ENCODE peak calls at places on chromosomes 11 and 22, in six cellular contexts. T is breast epithelium, Z is cardiac muscle cell, J is PC-3, Q is endothelial cell of umbilical vein, N is right atrium auricular region. X is an unnamed sample. For H3K9me3, the result is how much of the 10 kb centered on the place peaks cover.

GRCh38 chr11:126361400-126361799 is 5.9 kb downstream of the ST3GAL4 start:
- DNase-seq in T (no peak), Z (no peak), J (no peak), Q (no peak), N (no peak), X (no peak)

GRCh38 chr11:16891170-16891569 is 123.0 kb downstream of the PLEKHA7 start:
- DNase-seq in T (no peak), Z (peak), J (peak), Q (no peak), N (no peak), X (no peak)

GRCh38 chr22:17742528-17742902 is 31.8 kb downstream of the BID start:
- DNase-seq in T (no peak), Z (peak), J (peak), Q (peak), N (no peak), X (peak)

GRCh38 chr11:134599180-134599810 is 187.3 kb upstream of the B3GAT1 start:
- DNase-seq in T (no peak), Z (no peak), J (no peak), Q (no peak), N (peak), X (no peak)

GRCh38 chr11:10657308-10658271 is 36.0 kb downstream of the IRAG1 start:
- DNase-seq in T (no peak), Z (peak), J (peak), Q (peak), N (no peak), X (no peak)

GRCh38 chr11:74388678-74389327 is 9.4 kb downstream of the PGM2L1 start:
- DNase-seq in T (peak), Z (peak), J (peak), Q (peak), N (peak), X (no peak)

GRCh38 chr22:45164217-45165123 is 745 bp downstream of the NUP50 start:
- DNase-seq in T (no peak), Z (peak), J (no peak), Q (peak), N (no peak), X (no peak)

GRCh38 chr11:45215098-45215497 is 68.7 kb downstream of the PRDM11 start:
- DNase-seq in T (no peak), Z (no peak), J (no peak), Q (no peak), N (no peak), X (no peak)

GRCh38 chr11:555500-556174 is 4.9 kb downstream of the LMNTD2 start:
- DNase-seq in T (no peak), Z (no peak), J (no peak), Q (no peak), N (no peak), X (no peak)

GRCh38 chr11:44592125-44592643 is 26.7 kb downstream of the CD82 start:
- DNase-seq in T (no peak), Z (peak), J (no peak), Q (no peak), N (peak), X (no peak)

GRCh38 chr11:69501891-69502860 is 20.7 kb downstream of the LINC01488 start:
- DNase-seq in T (no peak), Z (no peak), J (no peak), Q (no peak), N (no peak), X (no peak)

GRCh38 chr11:30478923-30479322 is 107.2 kb downstream of the MPPED2 start:
- DNase-seq in T (no peak), Z (peak), J (no peak), Q (no peak), N (no peak), X (no peak)

GRCh38 chr11:114501901-114502300 is 57.8 kb downstream of the NXPE1 start:
- DNase-seq in T (no peak), Z (no peak), J (peak), Q (no peak), N (no peak), X (no peak)

GRCh38 chr11:109864161-109864661 is 229.0 kb upstream of the ZC3H12C start:
- DNase-seq in T (no peak), Z (no peak), J (peak), Q (no peak), N (no peak), X (no peak)

GRCh38 chr11:6646040-6646439 is 9.6 kb downstream of the DCHS1 start:
- DNase-seq in T (no peak), Z (peak), J (no peak), Q (peak), N (peak), X (no peak)

GRCh38 chr11:29173660-29174062 is 843.2 kb downstream of the KCNA4 start:
- DNase-seq in T (no peak), Z (peak), J (peak), Q (peak), N (no peak), X (no peak)

GRCh38 chr11:27468209-27468608 is 4.4 kb downstream of the LGR4 start:
- DNase-seq in T (no peak), Z (peak), J (peak), Q (peak), N (no peak), X (no peak)

GRCh38 chr11:133443361-133443760 is 88.9 kb downstream of the OPCML start:
- DNase-seq in T (no peak), Z (no peak), J (no peak), Q (no peak), N (no peak), X (no peak)

GRCh38 chr22:25395468-25395867 is 169.0 kb upstream of the GRK3 start:
- DNase-seq in T (no peak), Z (no peak), J (no peak), Q (no peak), N (no peak), X (no peak)

GRCh38 chr11:1401656-1402221 is 12.0 kb downstream of the BRSK2 start:
- DNase-seq in T (no peak), Z (peak), J (peak), Q (peak), N (no peak), X (peak)

GRCh38 chr11:125264091-125265022 is 99.8 kb downstream of the PKNOX2 start:
- DNase-seq in T (no peak), Z (no peak), J (no peak), Q (no peak), N (no peak), X (no peak)

GRCh38 chr22:21448627-21449416 is 18.4 kb upstream of the TMEM191C start:
- DNase-seq in T (no peak), Z (no peak), J (no peak), Q (no peak), N (no peak), X (no peak)

GRCh38 chr11:19800714-19801519 is 88.3 kb downstream of the NAV2 start:
- DNase-seq in T (no peak), Z (no peak), J (peak), Q (no peak), N (no peak), X (peak)

GRCh38 chr11:104529916-104530315 is 366.0 kb upstream of the PDGFD start:
- DNase-seq in T (no peak), Z (no peak), J (no peak), Q (no peak), N (no peak), X (no peak)

GRCh38 chr11:10899542-10899830 is 41.6 kb upstream of the ZBED5 start:
- DNase-seq in T (peak), Z (no peak), J (no peak), Q (no peak), N (no peak), X (peak)

GRCh38 chr11:27392715-27393114 is 29.7 kb upstream of the CCDC34 start:
- DNase-seq in T (no peak), Z (peak), J (peak), Q (peak), N (no peak), X (peak)

GRCh38 chr11:61688368-61689163 is 8.4 kb downstream of the DAGLA start:
- DNase-seq in T (peak), Z (peak), J (no peak), Q (peak), N (peak), X (no peak)

GRCh38 chr22:44485494-44485893 is 12.5 kb downstream of the RTL6 start:
- DNase-seq in T (no peak), Z (no peak), J (no peak), Q (no peak), N (peak), X (no peak)

GRCh38 chr11:62880231-62880802 is 379 bp upstream of the SLC3A2 start:
- DNase-seq in T (peak), Z (peak), J (peak), Q (peak), N (no peak), X (peak)

GRCh38 chr22:49586244-49586748 is 241.4 kb downstream of the BRD1 start:
- DNase-seq in T (no peak), Z (no peak), J (peak), Q (peak), N (no peak), X (no peak)

GRCh38 chr11:111347723-111348115 is 31.4 kb downstream of the POU2AF1 start:
- DNase-seq in T (no peak), Z (peak), J (peak), Q (no peak), N (peak), X (peak)

GRCh38 chr11:118612378-118612777 is 5.0 kb downstream of the PHLDB1 start:
- DNase-seq in T (peak), Z (peak), J (no peak), Q (peak), N (no peak), X (no peak)
- H3K27ac ChIP-seq in T (peak), Z (peak), J (no peak), Q (peak), N (peak), X (no peak)

DNA sequence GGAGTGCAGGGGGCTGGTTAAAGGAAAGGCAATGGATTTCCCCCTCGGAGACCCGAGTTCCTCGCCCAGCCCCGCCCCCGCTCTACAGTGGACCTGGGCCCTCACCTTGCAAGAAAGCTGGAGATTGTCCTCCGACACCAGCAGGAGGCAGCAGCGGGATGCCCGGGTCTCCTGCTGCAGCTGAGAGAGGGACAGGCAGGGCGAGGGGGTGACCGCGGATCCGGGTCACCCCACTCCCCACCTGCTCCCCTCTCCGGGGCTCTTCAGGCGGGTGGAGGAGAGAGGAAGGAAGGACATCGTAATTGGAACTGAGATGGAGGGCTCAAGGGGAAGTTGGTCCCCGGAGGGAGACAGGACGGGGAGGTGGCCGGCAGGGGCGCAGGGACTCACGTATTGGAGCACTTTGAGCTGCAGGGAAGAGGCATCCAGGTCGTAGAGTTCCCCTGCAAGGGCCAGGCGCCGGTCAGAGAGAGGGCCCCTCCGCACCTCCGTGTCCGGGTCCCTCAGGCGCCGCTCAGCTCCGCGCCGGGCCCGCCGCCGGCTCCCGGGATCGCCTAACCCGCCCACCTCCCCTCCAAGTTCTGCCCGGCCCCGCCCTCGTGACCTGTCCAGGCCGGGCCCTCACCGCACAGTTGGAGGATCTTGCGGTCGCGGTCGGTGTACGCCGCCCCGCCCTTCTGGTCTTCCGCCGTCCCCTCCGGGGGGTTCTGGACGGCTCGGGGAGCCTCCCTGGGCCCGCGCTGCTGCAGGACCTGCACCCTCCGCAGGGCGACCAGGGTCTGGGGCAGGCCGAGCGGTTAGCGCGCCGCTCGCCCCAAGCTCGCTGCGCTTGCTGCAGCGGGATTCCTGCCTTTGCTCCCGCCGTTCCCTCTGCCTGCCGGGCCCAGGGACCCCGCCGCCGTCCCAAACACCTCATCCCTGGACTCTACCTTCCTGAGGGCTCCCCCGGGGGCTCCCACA is 84.1 kb downstream of the PDE2A start:
- DNase-seq in T (no peak), Z (peak), J (peak), Q (peak), N (no peak), X (no peak)
- TF ChIP-seq CTCF in T (peak), Z (peak), J (peak), Q (peak), N (peak), X (peak)

GRCh38 chr11:14346303-14346702 is 12.7 kb downstream of the RRAS2 start:
- DNase-seq in T (no peak), Z (no peak), J (no peak), Q (no peak), N (no peak), X (no peak)
- H3K9me3 ChIP-seq in T (under half), Z (under half), J (under half), Q (under half), N (under half), X (under half)

GRCh38 chr11:34232810-34233209 is 125.0 kb downstream of the ABTB2 start:
- DNase-seq in T (no peak), Z (no peak), J (no peak), Q (no peak), N (no peak), X (no peak)

GRCh38 chr11:34233215-34233614 is 124.6 kb downstream of the ABTB2 start:
- DNase-seq in T (no peak), Z (no peak), J (no peak), Q (no peak), N (no peak), X (no peak)

GRCh38 chr11:34235189-34235588 is 122.6 kb downstream of the ABTB2 start:
- DNase-seq in T (no peak), Z (no peak), J (no peak), Q (no peak), N (no peak), X (no peak)

GRCh38 chr11:34235591-34236071 is 122.2 kb downstream of the ABTB2 start:
- DNase-seq in T (no peak), Z (no peak), J (no peak), Q (no peak), N (no peak), X (no peak)

DNA sequence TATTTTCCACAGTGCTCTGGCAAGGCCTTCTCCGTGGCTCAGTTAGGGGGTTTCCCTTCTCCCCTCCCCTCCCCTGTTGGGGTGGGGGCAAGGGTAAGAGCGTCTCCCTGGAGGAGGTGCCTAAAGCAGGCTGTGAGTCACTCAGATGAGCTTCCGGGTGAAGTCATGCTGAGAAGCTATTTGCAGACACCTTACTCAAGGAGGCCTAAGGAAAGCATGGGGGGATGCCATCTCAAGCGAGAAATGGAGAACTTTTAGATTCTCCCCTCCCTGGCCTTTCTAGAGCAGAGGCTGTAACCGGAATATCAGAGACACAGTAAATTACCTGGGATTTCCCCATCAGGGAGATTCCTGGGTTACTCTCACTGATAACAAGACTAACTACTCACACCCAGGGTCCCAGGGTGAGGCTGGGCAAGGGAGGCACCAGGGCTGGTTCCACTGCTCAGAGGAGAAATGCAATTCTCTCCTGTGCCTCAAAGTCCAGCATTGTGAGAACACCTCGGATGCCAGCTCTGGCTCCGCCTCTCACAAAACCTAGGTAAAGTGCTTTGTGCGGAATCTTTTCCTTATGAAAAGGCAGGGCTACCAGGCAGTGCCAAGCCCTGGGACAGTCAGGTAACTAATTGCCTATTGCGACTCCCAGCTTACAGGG is 123.6 kb downstream of the ABTB2 start:
- DNase-seq in T (peak), Z (peak), J (peak), Q (peak), N (no peak), X (peak)
- H3K27ac ChIP-seq in T (peak), Z (peak), J (peak), Q (no peak), N (no peak), X (peak)

GRCh38 chr11:122853261-122853660 is 15.0 kb downstream of the CRTAM start:
- DNase-seq in T (no peak), Z (no peak), J (no peak), Q (no peak), N (no peak), X (no peak)

GRCh38 chr11:122852071-122852831 is 14.0 kb downstream of the CRTAM start:
- DNase-seq in T (no peak), Z (peak), J (peak), Q (no peak), N (no peak), X (no peak)

GRCh38 chr11:122851366-122852011 is 13.2 kb downstream of the CRTAM start:
- DNase-seq in T (no peak), Z (no peak), J (no peak), Q (no peak), N (no peak), X (no peak)

GRCh38 chr11:122847437-122847836 is 9.1 kb downstream of the CRTAM start:
- DNase-seq in T (no peak), Z (no peak), J (no peak), Q (no peak), N (no peak), X (no peak)

DNA sequence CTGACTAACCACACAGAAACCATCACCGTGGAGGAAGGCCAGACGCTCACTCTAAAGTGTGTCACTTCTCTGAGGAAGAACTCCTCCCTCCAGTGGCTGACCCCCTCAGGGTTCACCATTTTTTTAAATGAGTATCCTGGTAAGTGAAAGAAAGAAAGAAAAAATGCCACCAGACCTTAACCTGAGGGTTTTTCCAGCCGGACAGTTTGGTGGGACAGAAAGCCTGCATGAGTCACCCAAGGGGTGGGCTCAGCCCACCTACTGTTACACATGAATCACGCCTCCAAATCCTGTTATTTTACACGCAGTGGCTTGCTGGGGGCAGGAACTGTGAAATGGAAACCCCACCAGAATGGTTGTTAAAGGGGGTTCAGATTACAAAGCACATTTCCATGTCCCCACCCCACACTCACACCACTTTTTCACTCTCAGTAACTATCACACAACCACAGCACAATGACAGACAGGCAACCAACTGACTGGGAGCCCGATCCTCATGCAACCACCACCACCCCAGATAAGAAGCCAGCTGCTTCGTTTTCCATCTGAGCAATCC is 11.9 kb downstream of the CRTAM start:
- DNase-seq in T (no peak), Z (peak), J (no peak), Q (no peak), N (no peak), X (peak)
- TF ChIP-seq CTCF in T (no peak), Z (peak), J (peak), Q (no peak), N (no peak), X (no peak)

DNA sequence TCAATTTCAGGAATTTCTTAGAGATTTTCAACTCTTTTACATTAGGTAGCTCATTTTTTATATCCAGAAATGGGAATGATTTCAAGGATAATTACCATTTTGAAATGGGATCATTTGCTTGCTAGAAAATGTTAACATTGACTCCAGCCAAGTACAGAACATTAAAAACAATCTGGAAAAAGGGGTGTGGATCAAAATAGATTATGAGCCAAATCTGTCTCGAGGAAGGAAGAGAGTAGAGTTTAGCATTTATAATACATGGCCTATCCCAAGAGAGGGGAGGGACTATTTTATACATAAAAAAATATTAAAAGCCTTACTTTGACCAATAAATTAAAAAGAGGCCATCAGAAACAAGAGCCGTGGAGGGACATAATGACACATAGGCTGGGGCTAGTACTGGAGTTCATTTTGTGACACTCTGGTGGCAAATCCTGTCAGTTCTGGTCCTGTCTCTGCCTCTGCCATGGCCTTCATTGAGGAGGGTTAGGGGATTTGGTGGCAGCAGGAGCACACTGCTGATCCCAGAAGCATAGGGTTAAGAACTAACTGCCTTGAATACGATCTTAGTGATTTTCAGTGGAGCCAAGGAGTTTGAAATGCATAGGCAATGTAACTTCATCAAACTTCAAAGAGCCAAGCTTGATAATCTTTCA is 20.4 kb downstream of the PPP6R3 start:
- DNase-seq in T (no peak), Z (no peak), J (no peak), Q (no peak), N (no peak), X (no peak)
- H3K9me3 ChIP-seq in T (under half), Z (under half), J (under half), Q (under half), N (under half), X (under half)

X was measured in PC-9.